ENCODE peak calls at places on chromosomes 11 and 22, in ten cellular contexts. M, Y, K, W, J, V, R, A, O and X are unnamed samples.

GRCh38 chr11:69006816-69007215 is 6.2 kb downstream of the MRGPRF start:
- DNase-seq in K (no peak), V (no peak), A (no peak), Y (no peak), O (no peak), M (no peak), W (no peak), J (no peak), R (no peak), X (no peak)

GRCh38 chr22:36999463-36999862 is 19.8 kb downstream of the TST start:
- DNase-seq in O (no peak), M (no peak), Y (no peak), R (no peak), K (no peak), A (no peak), J (no peak), W (no peak), V (no peak), X (no peak)

GRCh38 chr11:119254239-119254638 is 48.1 kb downstream of the CBL start:
- DNase-seq in M (no peak), K (no peak), Y (no peak), O (no peak), R (no peak), V (no peak), J (no peak), W (no peak), A (no peak), X (no peak)

GRCh38 chr11:34343153-34343552 is 14.7 kb downstream of the ABTB2 start:
- DNase-seq in M (no peak), A (no peak), W (peak; percentile 97), O (no peak), Y (no peak), R (peak; percentile 85), V (no peak), J (no peak), K (no peak), X (no peak)

GRCh38 chr22:42419328-42419881 is 12.8 kb downstream of the NFAM1 start:
- DNase-seq in A (no peak), M (no peak), R (no peak), J (no peak), V (no peak), Y (no peak), W (no peak), O (no peak), K (no peak), X (no peak)

GRCh38 chr11:93143186-93143585 is 54.6 kb downstream of the SLC36A4 start:
- DNase-seq in V (no peak), M (no peak), A (no peak), W (no peak), Y (no peak), K (no peak), J (no peak), O (no peak), R (no peak), X (no peak)

GRCh38 chr22:30459206-30460052 is 12.4 kb downstream of the SEC14L3 start:
- DNase-seq in O (no peak), J (no peak), K (no peak), R (no peak), Y (no peak), A (no peak), W (no peak), M (peak; percentile 54), V (peak; percentile 39), X (no peak)

GRCh38 chr22:46052331-46052771 is 75.4 kb upstream of the WNT7B start:
- DNase-seq in O (peak; percentile 51), V (no peak), Y (no peak), M (no peak), R (no peak), A (no peak), J (no peak), W (no peak), K (no peak), X (no peak)

GRCh38 chr22:35357883-35358621 is 22.8 kb upstream of the HMOX1 start:
- DNase-seq in V (peak; percentile 66), O (no peak), A (no peak), M (no peak), W (peak; percentile 93), R (peak; percentile 95), K (no peak), J (no peak), Y (no peak), X (no peak)

GRCh38 chr22:43862074-43862881 is at the start of gene SULT4A1:
- DNase-seq in A (peak; percentile 35), R (no peak), W (no peak), V (peak; percentile 9), Y (peak; percentile 74), M (no peak), O (peak; percentile 43), K (no peak), J (peak; percentile 52), X (no peak)

GRCh38 chr22:49568751-49569285 is 258.9 kb downstream of the BRD1 start:
- DNase-seq in W (no peak), M (no peak), J (peak; percentile 46), V (no peak), O (peak; percentile 43), K (no peak), Y (no peak), R (no peak), A (no peak), X (no peak)

GRCh38 chr22:49196046-49196511 is 631.6 kb downstream of the BRD1 start:
- DNase-seq in A (no peak), O (peak; percentile 44), J (no peak), M (no peak), V (no peak), Y (no peak), W (no peak), K (no peak), R (no peak), X (no peak)